ENCODE peak calls at places on chromosomes 5 and 9, in nine cellular contexts. F is WTC11; Y is breast epithelium; M is PC-9; U is heart right ventricle; S is H4; Z is neural crest cell; I is T-helper 2 cell treated with Interferon-gamma antibody and Interleukin-4, amounts not matched to agents 5 μg/mL and 100 μg/mL, for 36 hours; A is Calu3. E is an unnamed sample.

GRCh38 chr5:139842321-139842720 is 46.7 kb downstream of the PSD2 start:
- DNase-seq in F (no peak), Y (no peak), M (no peak), U (no peak), S (no peak), Z (no peak), I (no peak), A (no peak), E (no peak)

GRCh38 chr5:61048534-61048933 is 103.5 kb downstream of the NDUFAF2 start:
- DNase-seq in F (no peak), Y (no peak), M (no peak), U (no peak), S (peak; percentile 14), Z (no peak), I (no peak), A (no peak), E (no peak)

GRCh38 chr5:95731571-95732554 is 727 bp downstream of the RHOBTB3 start:
- DNase-seq in F (peak; percentile 65), Y (no peak), M (peak; percentile 33), U (peak; percentile 66), S (peak; percentile 41), Z (peak; percentile 59), I (peak; percentile 15), A (peak; percentile 50), E (no peak)

GRCh38 chr5:16577677-16578076 is 39.1 kb downstream of the RETREG1 start:
- DNase-seq in F (no peak), Y (no peak), M (no peak), U (no peak), S (no peak), Z (no peak), I (no peak), A (no peak), E (no peak)

GRCh38 chr5:145362261-145362660 is 472.9 kb downstream of the PRELID2 start:
- DNase-seq in F (no peak), Y (no peak), M (peak; percentile 27), U (no peak), S (peak; percentile 19), Z (no peak), I (no peak), A (peak; percentile 11), E (no peak)

GRCh38 chr5:132156413-132156812 is 71.2 kb downstream of the P4HA2 start:
- DNase-seq in F (no peak), Y (no peak), M (no peak), U (no peak), S (no peak), Z (no peak), I (no peak), A (no peak), E (no peak)

GRCh38 chr9:134689320-134690181 is 47.9 kb downstream of the COL5A1 start:
- DNase-seq in F (peak; percentile 84), Y (peak; percentile 76), M (peak; percentile 73), U (peak; percentile 76), S (peak; percentile 27), Z (peak; percentile 75), I (no peak), A (peak; percentile 57), E (no peak)

GRCh38 chr5:35214051-35214450 is 16.2 kb downstream of the PRLR start:
- DNase-seq in F (no peak), Y (no peak), M (no peak), U (no peak), S (peak; percentile 21), Z (no peak), I (no peak), A (no peak), E (no peak)

GRCh38 chr5:1409386-1410110 is 35.7 kb downstream of the SLC6A3 start:
- DNase-seq in F (peak; percentile 74), Y (no peak), M (peak; percentile 57), U (no peak), S (no peak), Z (peak; percentile 34), I (no peak), A (peak; percentile 13), E (no peak)

GRCh38 chr9:137222190-137223077 is at the start of gene RNF208:
- DNase-seq in F (peak; percentile 58), Y (no peak), M (no peak), U (peak; percentile 45), S (no peak), Z (no peak), I (no peak), A (no peak), E (no peak)

GRCh38 chr5:107275333-107275732 is 395.4 kb downstream of the EFNA5 start:
- DNase-seq in F (no peak), Y (no peak), M (no peak), U (no peak), S (no peak), Z (no peak), I (no peak), A (no peak), E (no peak)

GRCh38 chr9:124774131-124774978 is 2.6 kb upstream of the OLFML2A start:
- DNase-seq in F (peak; percentile 94), Y (peak; percentile 79), M (peak; percentile 85), U (peak; percentile 86), S (peak; percentile 65), Z (peak; percentile 97), I (peak; percentile 76), A (peak; percentile 83), E (peak; percentile 30)

GRCh38 chr9:127058645-127059021 is 63.8 kb downstream of the ANGPTL2 start:
- DNase-seq in F (no peak), Y (no peak), M (no peak), U (no peak), S (no peak), Z (no peak), I (no peak), A (no peak), E (no peak)

GRCh38 chr9:136403538-136403914 is 3.6 kb upstream of the SNAPC4 start:
- DNase-seq in F (no peak), Y (no peak), M (no peak), U (no peak), S (no peak), Z (no peak), I (peak; percentile 69), A (no peak), E (no peak)

E was measured in DMS153.